ENCODE peak calls at places on chromosomes 2 and 18, in ten cellular contexts. A, T, Q, Y, R, S, G, P, X and M are unnamed samples.

GRCh38 chr2:191930205-191930604 is 83.3 kb upstream of the CAVIN2 start:
- DNase-seq in Y (no peak), R (no peak), P (no peak), S (no peak), G (no peak), Q (no peak), T (no peak), X (no peak), A (no peak), M (no peak)

GRCh38 chr18:59929621-59930295 is 30.0 kb downstream of the PMAIP1 start:
- DNase-seq in S (no peak), X (no peak), A (no peak), T (no peak), Q (no peak), R (peak), P (no peak), Y (no peak), G (no peak), M (no peak)

GRCh38 chr2:106144621-106145331 is 49.3 kb downstream of the UXS1 start:
- DNase-seq in G (no peak), Q (no peak), A (no peak), X (no peak), R (no peak), T (no peak), S (no peak), P (no peak), Y (no peak), M (no peak)

GRCh38 chr2:194304191-194304590 is 1352.8 kb upstream of the SLC39A10 start:
- DNase-seq in R (no peak), A (no peak), P (no peak), Y (no peak), S (no peak), X (no peak), G (no peak), T (no peak), Q (no peak), M (no peak)

GRCh38 chr18:23640023-23640422 is 22.7 kb downstream of the ANKRD29 start:
- DNase-seq in Y (no peak), Q (no peak), T (no peak), A (no peak), S (no peak), X (no peak), P (no peak), G (no peak), R (no peak), M (no peak)

GRCh38 chr2:137249463-137249862 is 484.1 kb downstream of the THSD7B start:
- DNase-seq in Y (no peak), A (no peak), S (no peak), R (no peak), Q (no peak), T (peak), P (no peak), G (no peak), X (no peak), M (no peak)

GRCh38 chr2:240624011-240624949 is 1.0 kb upstream of the GPR35 start:
- DNase-seq in P (no peak), S (no peak), T (no peak), A (no peak), R (no peak), Q (no peak), Y (no peak), X (peak), G (no peak), M (no peak)

GRCh38 chr2:47339745-47340541 is 63.0 kb upstream of the MSH2 start:
- DNase-seq in Q (no peak), S (no peak), Y (peak), P (peak), X (no peak), G (no peak), R (peak), A (no peak), T (peak), M (peak)

GRCh38 chr2:137050949-137051348 is 285.6 kb downstream of the THSD7B start:
- DNase-seq in X (no peak), P (no peak), A (no peak), S (no peak), G (no peak), Y (peak), R (no peak), T (peak), Q (no peak), M (no peak)

GRCh38 chr2:226198956-226199355 is 600.7 kb downstream of the IRS1 start:
- DNase-seq in X (no peak), G (no peak), Y (no peak), S (no peak), T (no peak), A (no peak), R (no peak), Q (no peak), P (no peak), M (no peak)

DNA sequence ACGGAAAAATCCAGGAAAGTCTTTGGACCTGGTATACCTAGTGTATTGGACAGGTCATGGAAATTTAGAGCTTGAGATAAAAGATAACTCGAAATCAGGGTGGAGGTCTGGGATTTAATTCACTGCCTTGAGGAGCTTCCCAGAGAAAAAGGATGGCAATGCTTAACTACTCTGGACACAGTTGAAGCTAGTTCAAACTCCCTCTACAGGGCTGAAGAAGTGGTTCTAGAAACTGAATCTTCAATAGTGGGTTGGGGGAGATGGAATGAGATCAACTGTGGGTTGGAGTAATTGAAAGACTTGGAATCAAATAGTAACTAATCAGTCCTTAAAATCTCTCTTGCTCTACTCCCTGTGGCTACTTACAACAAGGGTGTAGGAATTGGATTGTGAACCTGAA is 600.1 kb downstream of the IRS1 start:
- DNase-seq in Y (no peak), A (no peak), Q (no peak), P (no peak), R (no peak), G (no peak), S (no peak), T (no peak), X (no peak), M (no peak)
- TF ChIP-seq CTCF in Y (no peak), A (no peak), Q (no peak), P (no peak), R (no peak), G (no peak), S (no peak), T (no peak), X (no peak), M (no peak)

DNA sequence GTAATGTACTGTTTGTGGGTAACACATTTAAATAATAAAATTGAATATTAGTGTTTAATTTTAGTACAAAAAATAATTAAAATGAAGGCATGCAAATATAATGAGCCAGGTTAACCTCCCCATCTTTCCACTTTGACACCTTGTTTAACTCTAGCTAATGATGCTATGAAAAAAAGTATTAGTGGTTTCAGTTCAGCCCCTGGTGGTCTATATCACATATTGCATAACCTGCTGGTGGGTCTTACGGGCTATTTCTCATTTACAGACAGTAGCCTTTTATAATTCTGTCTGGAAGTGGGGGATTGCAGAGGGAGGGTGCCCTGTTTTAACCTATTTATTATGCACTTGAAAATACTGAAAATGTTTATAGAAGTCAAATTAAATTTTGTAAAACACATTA is 380.9 kb downstream of the MTX2 start:
- DNase-seq in X (no peak), R (no peak), A (no peak), Y (no peak), P (no peak), T (no peak), G (no peak), S (no peak), Q (no peak), M (no peak)
- TF ChIP-seq CTCF in X (no peak), R (no peak), A (peak), Y (peak), P (no peak), T (peak), G (no peak), S (no peak), Q (no peak), M (peak)

GRCh38 chr18:62773691-62774090 is 58.4 kb downstream of the PHLPP1 start:
- DNase-seq in Q (no peak), Y (no peak), R (no peak), G (no peak), X (no peak), S (no peak), A (no peak), P (no peak), T (no peak), M (no peak)
- TF ChIP-seq CTCF in Q (no peak), Y (no peak), R (no peak), G (no peak), X (no peak), S (no peak), A (no peak), P (no peak), T (no peak), M (no peak)

DNA sequence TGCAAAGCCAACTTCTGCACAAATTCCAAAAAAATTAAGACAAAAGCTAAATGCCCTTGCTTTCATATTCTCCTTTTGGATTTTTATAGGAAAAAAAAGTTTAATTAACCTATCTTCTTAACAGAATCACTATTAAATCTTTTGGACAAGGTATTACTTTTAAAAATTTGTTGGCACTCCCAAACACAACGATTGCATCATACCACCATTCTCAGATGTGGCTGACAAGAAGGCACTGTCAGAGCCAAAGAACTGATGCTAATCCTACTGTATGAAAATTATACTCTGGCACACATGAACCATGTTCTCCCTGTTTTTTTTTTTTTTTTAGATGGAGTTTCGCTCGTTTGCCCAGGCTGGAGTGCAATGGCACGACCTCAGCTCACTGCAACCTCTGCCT is 58.4 kb downstream of the NOL10 start:
- DNase-seq in S (no peak), Y (no peak), X (no peak), Q (no peak), P (no peak), R (no peak), T (no peak), A (no peak), G (no peak), M (no peak)
- TF ChIP-seq CTCF in S (no peak), Y (no peak), X (no peak), Q (no peak), P (no peak), R (no peak), T (no peak), A (no peak), G (no peak), M (no peak)

DNA sequence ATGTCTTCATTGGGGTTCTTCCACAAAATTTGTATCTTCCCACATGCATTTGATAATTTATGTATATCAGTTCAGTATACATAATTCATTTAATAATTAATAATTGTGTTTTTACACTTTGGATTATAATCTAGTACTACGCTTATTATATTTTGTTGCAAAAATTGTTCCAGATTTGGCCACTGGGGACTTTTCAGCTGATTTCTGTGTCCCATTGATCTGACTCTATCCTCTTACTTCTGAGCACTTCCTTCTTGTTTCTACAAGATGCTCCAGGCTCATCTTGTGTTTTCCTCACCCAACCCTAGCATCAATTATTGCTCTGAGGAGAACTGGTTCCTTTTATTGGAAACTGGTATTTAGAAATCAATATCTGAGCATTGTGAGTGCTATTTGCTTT is 215.3 kb upstream of the CDH19 start:
- DNase-seq in P (no peak), A (no peak), X (no peak), Y (no peak), S (no peak), Q (no peak), T (peak), G (no peak), R (no peak), M (no peak)
- TF ChIP-seq CTCF in P (no peak), A (peak), X (no peak), Y (no peak), S (no peak), Q (no peak), T (peak), G (no peak), R (no peak), M (no peak)